ENCODE peak calls at places on chromosomes 5 and 9, in seven cellular contexts. S is K562, F is breast epithelium, H is GM23338, A is Panc1, U is spleen, B is stomach. C is an unnamed sample. For H3K36me3, the result is how much of the 10 kb centered on the place peaks cover.

GRCh38 chr5:181215997-181216982 is 6.8 kb upstream of the TRIM41 start:
- DNase-seq in F (no peak), U (no peak), A (peak), S (peak), B (no peak), H (peak), C (no peak)

GRCh38 chr5:53023969-53024368 is 34.8 kb downstream of the ITGA2 start:
- DNase-seq in U (no peak), B (no peak), H (no peak), F (no peak), A (no peak), S (no peak), C (no peak)

GRCh38 chr9:137956688-137957385 is 79.3 kb downstream of the CACNA1B start:
- DNase-seq in F (no peak), H (no peak), A (no peak), B (no peak), U (no peak), S (peak), C (no peak)

GRCh38 chr9:34522971-34523797 is at the start of gene ENHO:
- DNase-seq in A (no peak), S (peak), F (peak), B (peak), U (peak), H (peak), C (no peak)

GRCh38 chr9:108168451-108168850 is 678.9 kb upstream of the KLF4 start:
- DNase-seq in H (no peak), A (no peak), U (no peak), B (no peak), S (no peak), F (no peak), C (no peak)

GRCh38 chr5:151151263-151151660 is 6.3 kb downstream of the ANXA6 start:
- DNase-seq in B (no peak), H (no peak), F (no peak), S (no peak), A (no peak), U (no peak), C (no peak)

GRCh38 chr9:121816845-121817450 is 165.5 kb downstream of the DAB2IP start:
- DNase-seq in B (no peak), A (no peak), F (peak), U (no peak), H (no peak), S (no peak), C (no peak)

GRCh38 chr5:138632900-138633489 is 57.8 kb upstream of the HSPA9 start:
- DNase-seq in B (peak), U (peak), F (no peak), S (peak), A (peak), H (peak), C (no peak)

DNA sequence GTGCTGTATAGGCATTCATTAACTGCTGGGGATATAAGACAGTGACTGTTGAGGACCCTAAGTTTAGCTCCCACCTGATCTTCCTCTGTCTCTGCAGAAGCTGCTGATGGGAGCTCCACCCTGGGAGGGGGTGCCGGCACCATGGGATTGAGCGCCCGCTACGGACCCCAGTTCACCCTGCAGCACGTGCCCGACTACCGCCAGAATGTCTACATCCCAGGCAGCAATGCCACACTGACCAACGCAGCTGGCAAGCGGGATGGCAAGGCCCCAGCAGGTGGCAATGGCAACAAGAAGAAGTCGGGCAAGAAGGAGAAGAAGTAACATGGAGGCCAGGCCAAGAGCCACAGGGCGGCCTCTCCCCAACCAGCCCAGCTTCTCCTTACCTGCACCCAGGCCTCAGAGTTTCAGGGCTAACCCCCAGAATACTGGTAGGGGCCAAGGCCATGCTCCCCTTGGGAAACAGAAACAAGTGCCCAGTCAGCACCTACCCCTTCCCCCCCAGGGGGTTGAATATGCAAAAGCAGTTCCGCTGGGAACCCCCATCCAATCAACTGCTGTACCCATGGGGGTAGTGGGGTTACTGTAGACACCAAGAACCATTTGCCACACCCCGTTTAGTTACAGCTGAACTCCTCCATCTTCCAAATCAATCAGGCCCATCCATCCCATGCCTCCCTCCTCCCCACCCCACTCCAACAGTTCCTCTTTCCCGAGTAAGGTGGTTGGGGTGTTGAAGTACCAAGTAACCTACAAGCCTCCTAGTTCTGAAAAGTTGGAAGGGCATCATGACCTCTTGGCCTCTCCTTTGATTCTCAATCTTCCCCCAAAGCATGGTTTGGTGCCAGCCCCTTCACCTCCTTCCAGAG is 22.2 kb downstream of the PCDHGC5 start:
- DNase-seq in A (no peak), B (no peak), H (no peak), F (no peak), S (no peak), U (no peak), C (no peak)
- TF ChIP-seq POLR2AphosphoS5 in A (no peak), B (no peak), H (no peak), F (no peak), S (no peak), U (peak), C (no peak)

DNA sequence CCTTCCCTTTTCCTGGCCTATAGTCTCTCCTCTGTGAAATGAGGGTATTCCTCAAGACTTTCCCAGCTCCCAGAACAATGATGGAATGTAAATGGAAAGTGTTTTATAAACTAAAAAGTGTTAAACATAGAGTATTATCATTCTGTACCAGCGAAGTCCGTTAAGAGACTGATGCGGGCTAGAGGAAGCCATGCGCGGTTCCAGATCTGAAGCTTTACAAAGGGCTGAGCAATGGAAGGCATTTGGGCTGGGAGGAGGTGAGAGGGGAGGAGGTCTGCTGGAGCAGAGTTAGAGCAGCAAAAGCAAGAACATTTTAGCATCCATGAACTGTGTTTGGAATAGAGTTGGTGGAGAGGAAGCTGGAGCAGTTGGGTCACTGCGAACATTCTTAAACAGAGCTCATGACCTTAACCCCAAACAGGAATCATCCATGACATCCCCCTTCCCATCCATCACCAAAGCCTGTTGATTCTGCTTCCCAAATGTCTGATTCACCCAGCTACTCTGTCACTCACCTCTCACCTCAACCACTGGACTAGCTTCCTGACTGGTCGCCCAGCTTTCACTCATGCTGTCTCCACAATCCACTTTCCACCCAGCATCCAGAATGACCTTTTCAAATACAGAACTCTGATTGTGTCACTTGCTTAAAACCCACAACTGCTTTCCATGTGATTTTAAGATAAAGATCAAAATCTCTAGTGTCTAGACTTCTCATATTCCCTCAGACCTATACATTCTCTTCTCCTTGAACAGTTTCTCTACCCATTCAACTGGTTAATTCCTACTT is 37.1 kb downstream of the CDK5RAP2 start:
- DNase-seq in S (no peak), B (no peak), U (no peak), A (no peak), F (no peak), H (no peak), C (no peak)
- H3K36me3 ChIP-seq in S (half or more), B (half or more), U (half or more), A (under half), F (under half), H (under half), C (under half)

DNA sequence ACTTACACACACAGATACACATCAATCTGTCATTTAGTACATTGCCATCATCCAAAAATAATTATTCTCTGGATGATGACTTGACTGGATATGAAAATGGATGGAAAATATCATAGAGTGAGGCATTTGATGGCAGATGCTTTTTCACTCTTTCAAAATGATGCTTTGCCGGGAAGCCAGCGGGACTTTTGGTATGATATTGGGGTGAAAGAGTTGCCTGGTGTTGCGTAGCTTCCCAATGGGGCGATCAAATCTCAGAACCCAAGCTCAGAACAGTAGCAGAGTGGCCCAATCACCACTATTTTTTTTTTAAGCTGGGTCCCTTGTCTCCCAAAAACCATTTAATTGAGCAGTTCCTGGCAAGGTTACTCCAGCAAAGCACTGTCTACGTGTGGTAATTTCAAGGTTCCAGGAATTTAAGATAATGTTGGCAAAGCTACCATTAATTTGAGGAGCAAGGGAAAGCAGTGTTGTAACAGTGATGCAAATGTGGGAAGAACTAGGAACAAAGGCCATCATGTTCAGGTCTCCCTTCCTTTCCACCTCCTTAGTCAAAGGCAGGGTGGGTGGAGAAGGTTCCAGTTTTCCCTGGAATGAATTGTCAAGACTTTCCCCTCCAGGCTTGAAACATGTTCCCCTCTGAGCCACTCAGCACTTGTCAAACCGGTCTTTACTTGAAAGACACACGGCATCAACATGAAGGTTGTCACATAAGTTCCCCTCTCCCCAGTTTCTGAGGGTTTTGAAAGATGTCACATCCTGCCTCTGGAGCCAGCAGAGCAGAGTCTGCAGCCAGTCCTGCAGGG is 226.2 kb downstream of the GAS1 start:
- DNase-seq in F (no peak), U (no peak), H (peak), A (no peak), B (no peak), S (no peak), C (no peak)
- TF ChIP-seq POLR2AphosphoS5 in F (no peak), U (no peak), H (no peak), A (no peak), B (no peak), S (no peak), C (no peak)

DNA sequence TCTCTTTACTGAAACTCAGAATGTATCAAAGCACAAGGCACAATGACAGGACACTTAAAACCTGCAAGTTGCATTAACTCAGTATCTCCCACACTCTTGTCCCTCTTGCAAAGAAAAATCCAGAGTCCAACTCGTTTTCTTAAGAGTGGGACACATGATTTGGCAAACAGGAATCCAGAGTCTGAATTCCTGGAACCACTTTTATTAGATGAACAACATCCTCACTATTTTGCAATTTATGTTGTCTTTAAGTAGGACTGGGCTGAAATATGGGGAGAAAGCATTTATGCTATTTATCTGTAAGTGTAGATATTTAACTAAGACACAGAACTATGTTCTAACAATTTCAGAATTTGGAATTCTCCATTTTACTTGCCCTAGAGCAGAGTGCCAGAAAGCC is 69.1 kb downstream of the ABCA1 start:
- DNase-seq in F (no peak), A (no peak), B (no peak), U (no peak), H (no peak), S (no peak), C (no peak)
- H3K36me3 ChIP-seq in F (under half), A (under half), B (half or more), U (half or more), H (under half), S (under half), C (under half)

GRCh38 chr5:143153332-143154119 is 250.0 kb downstream of the NR3C1 start:
- DNase-seq in F (no peak), B (peak), A (no peak), H (no peak), U (no peak), S (no peak), C (no peak)
- TF ChIP-seq POLR2AphosphoS5 in F (no peak), B (peak), A (no peak), H (no peak), U (no peak), S (no peak), C (no peak)

C was measured in vagina.